ENCODE peak calls at places on chromosomes 1 and 21, in seven cellular contexts. W is GM23338, I is body of pancreas, Q is EL, R is GM23248, S is fibroblast of lung, D is GDM1. L is an unnamed sample.

GRCh38 chr1:150149490-150150453 is at the start of gene PLEKHO1:
- DNase-seq in R (peak), W (peak), Q (peak), I (peak), S (peak), D (peak), L (peak)

GRCh38 chr1:22121421-22121911 is 21.4 kb downstream of the WNT4 start:
- DNase-seq in D (no peak), S (no peak), W (peak), I (no peak), Q (no peak), R (no peak), L (no peak)

GRCh38 chr1:154729031-154729442 is 121.1 kb upstream of the ADAR start:
- DNase-seq in W (no peak), D (no peak), Q (peak), I (no peak), S (peak), R (peak), L (no peak)

GRCh38 chr1:35555601-35556477 is 1.4 kb downstream of the KIAA0319L start:
- DNase-seq in R (peak), I (no peak), W (no peak), Q (peak), S (peak), D (no peak), L (no peak)

GRCh38 chr1:175145899-175146298 is 46.7 kb downstream of the KIAA0040 start:
- DNase-seq in I (no peak), Q (peak), R (no peak), W (no peak), D (no peak), S (no peak), L (no peak)

GRCh38 chr1:54614558-54614957 is 8.8 kb downstream of the FAM151A start:
- DNase-seq in S (no peak), Q (no peak), R (no peak), I (no peak), D (no peak), W (no peak), L (no peak)

GRCh38 chr21:42618713-42619112 is 34.7 kb upstream of the PDE9A start:
- DNase-seq in I (no peak), R (no peak), D (no peak), W (no peak), Q (no peak), S (no peak), L (no peak)

GRCh38 chr1:40646385-40646784 is 19.1 kb downstream of the RIMS3 start:
- DNase-seq in S (no peak), R (peak), D (no peak), W (no peak), I (no peak), Q (peak), L (no peak)

GRCh38 chr1:209768354-209768774 is 12.5 kb downstream of the TRAF3IP3 start:
- DNase-seq in S (no peak), W (no peak), Q (no peak), D (no peak), R (no peak), I (no peak), L (no peak)

GRCh38 chr1:110433803-110434202 is 17.1 kb upstream of the PROK1 start:
- DNase-seq in R (peak), W (peak), I (peak), Q (peak), D (no peak), S (peak), L (no peak)

GRCh38 chr1:109625601-109626560 is 6.2 kb downstream of the AMPD2 start:
- DNase-seq in I (no peak), S (no peak), W (no peak), D (no peak), Q (no peak), R (no peak), L (no peak)

GRCh38 chr1:151988405-151988851 is 5.2 kb downstream of the S100A10 start:
- DNase-seq in W (no peak), S (peak), D (no peak), Q (peak), R (peak), I (no peak), L (no peak)

GRCh38 chr1:186843261-186843660 is 14.5 kb downstream of the PLA2G4A start:
- DNase-seq in R (no peak), I (no peak), S (no peak), W (no peak), D (no peak), Q (no peak), L (no peak)

GRCh38 chr1:203401151-203401550 is 50.2 kb upstream of the FMOD start:
- DNase-seq in W (no peak), D (no peak), Q (no peak), R (no peak), S (no peak), I (no peak), L (no peak)

GRCh38 chr1:18284750-18285532 is 177.3 kb downstream of the IGSF21 start:
- DNase-seq in I (no peak), Q (no peak), S (no peak), R (no peak), W (no peak), D (no peak), L (no peak)

GRCh38 chr1:7299994-7300393 is 471.1 kb upstream of the VAMP3 start:
- DNase-seq in I (no peak), S (peak), Q (peak), D (no peak), W (no peak), R (peak), L (peak)

GRCh38 chr1:151012684-151013471 is 4.6 kb downstream of the PRUNE1 start:
- DNase-seq in R (peak), I (no peak), D (no peak), W (no peak), S (peak), Q (no peak), L (no peak)

GRCh38 chr1:14924012-14924452 is 229.5 kb upstream of the TMEM51 start:
- DNase-seq in I (peak), R (peak), W (peak), D (no peak), Q (peak), S (peak), L (peak)

GRCh38 chr1:33146038-33146437 is 35.8 kb downstream of the TRIM62 start:
- DNase-seq in Q (no peak), I (no peak), S (no peak), R (no peak), W (no peak), D (no peak), L (no peak)

GRCh38 chr1:26839779-26840178 is 13.3 kb downstream of the ZDHHC18 start:
- DNase-seq in D (no peak), R (no peak), I (no peak), W (no peak), S (no peak), Q (no peak), L (no peak)

GRCh38 chr21:34892196-34892595 is 156.9 kb downstream of the RUNX1 start:
- DNase-seq in D (peak), I (no peak), R (no peak), Q (peak), W (no peak), S (peak), L (no peak)

GRCh38 chr1:58324551-58324950 is 222.0 kb downstream of the OMA1 start:
- DNase-seq in S (no peak), Q (no peak), R (no peak), D (no peak), W (no peak), I (no peak), L (no peak)

GRCh38 chr1:56627636-56628039 is 17.5 kb upstream of the PRKAA2 start:
- DNase-seq in R (no peak), S (no peak), W (peak), I (no peak), D (no peak), Q (peak), L (no peak)

GRCh38 chr1:197808843-197809242 is 33.6 kb upstream of the DENND1B start:
- DNase-seq in D (no peak), Q (no peak), W (no peak), S (no peak), R (no peak), I (no peak), L (no peak)

GRCh38 chr1:171397851-171398469 is 84.0 kb downstream of the FMO4 start:
- DNase-seq in S (no peak), W (no peak), R (no peak), Q (no peak), I (no peak), D (no peak), L (no peak)

GRCh38 chr1:201275266-201275666 is 8.0 kb upstream of the PKP1 start:
- DNase-seq in Q (peak), D (no peak), R (peak), I (no peak), S (peak), W (no peak), L (peak)

GRCh38 chr1:27403065-27403726 is 10.8 kb downstream of the GPR3 start:
- DNase-seq in S (peak), R (peak), I (no peak), Q (peak), D (no peak), W (peak), L (no peak)